ENCODE peak calls at places on chromosomes 11 and 22, in nine cellular contexts. K is HTR-8/SVneo; Y is cerebellum; M is testis; Z is colonic mucosa; I is psoas muscle; U is CD8-positive, alpha-beta memory T cell; H is EL; T is stimulated activated CD4-positive, alpha-beta T cell treated with anti-CD3 and anti-CD28 coated beads, Interleukin-1b, Interleukin-23, amount 100 ng/mL, for 24 hours. W is an unnamed sample.
A peak's percentile ranks its signal among the peaks of the same experiment; 100 is the strongest.

GRCh38 chr11:3831378-3832239 is 9.2 kb downstream of the RHOG start:
- DNase-seq in T (no peak), U (no peak), H (no peak), M (no peak), Z (no peak), I (no peak), K (no peak), Y (no peak), W (no peak)

GRCh38 chr22:40332319-40332781 is 13.9 kb upstream of the ADSL start:
- DNase-seq in U (no peak), M (no peak), Y (no peak), H (no peak), K (no peak), Z (no peak), I (no peak), T (no peak), W (no peak)

GRCh38 chr11:1853376-1854131 is 670 bp downstream of the LSP1 start:
- DNase-seq in K (no peak), U (no peak), Z (no peak), Y (no peak), T (no peak), I (no peak), M (no peak), H (no peak), W (no peak)

GRCh38 chr11:16505481-16505880 is 149.1 kb upstream of the SOX6 start:
- DNase-seq in I (no peak), Y (no peak), H (no peak), M (no peak), K (no peak), Z (no peak), U (no peak), T (no peak), W (no peak)

GRCh38 chr11:6799402-6799801 is at the start of gene OR6A2:
- DNase-seq in U (no peak), H (peak; percentile 54), Y (no peak), K (no peak), T (no peak), M (no peak), I (no peak), Z (no peak), W (no peak)

GRCh38 chr22:28514314-28514713 is 165.3 kb downstream of the TTC28 start:
- DNase-seq in U (no peak), H (no peak), Z (no peak), T (no peak), K (no peak), I (no peak), M (peak; percentile 46), Y (no peak), W (no peak)

GRCh38 chr22:38080847-38081635 is 2.9 kb downstream of the SLC16A8 start:
- DNase-seq in K (no peak), Y (peak; percentile 38), Z (peak; percentile 41), I (no peak), H (peak; percentile 39), M (peak; percentile 49), T (no peak), U (no peak), W (no peak)

GRCh38 chr22:46351131-46351735 is 15.7 kb downstream of the TRMU start:
- DNase-seq in H (no peak), I (no peak), U (no peak), K (no peak), T (no peak), M (no peak), Z (no peak), Y (no peak), W (no peak)

GRCh38 chr11:64299847-64300648 is at the start of gene CATSPERZ:
- DNase-seq in I (no peak), M (no peak), K (no peak), Y (no peak), H (no peak), T (no peak), Z (no peak), U (peak; percentile 24), W (no peak)

GRCh38 chr11:2940166-2940929 is 11.1 kb upstream of the PHLDA2 start:
- DNase-seq in Z (peak; percentile 87), M (no peak), I (peak; percentile 55), U (no peak), T (no peak), H (peak; percentile 52), K (peak; percentile 53), Y (no peak), W (no peak)

GRCh38 chr11:37525336-37525735 is 927.3 kb upstream of the RAG2 start:
- DNase-seq in K (no peak), H (peak; percentile 15), T (no peak), Z (no peak), U (no peak), I (no peak), M (no peak), Y (no peak), W (no peak)

GRCh38 chr11:6431861-6432260 is 8.9 kb downstream of the HPX start:
- DNase-seq in K (peak; percentile 83), T (no peak), Y (no peak), I (no peak), H (peak; percentile 98), M (no peak), U (no peak), Z (no peak), W (no peak)

GRCh38 chr22:44426981-44427380 is 71.1 kb downstream of the RTL6 start:
- DNase-seq in H (no peak), I (no peak), Y (no peak), M (no peak), K (no peak), U (no peak), Z (no peak), T (no peak), W (no peak)

GRCh38 chr11:84260862-84261261 is 974.7 kb upstream of the CCDC90B start:
- DNase-seq in Y (peak; percentile 2), I (no peak), H (no peak), M (no peak), Z (no peak), K (no peak), T (no peak), U (no peak), W (no peak)

GRCh38 chr11:68661697-68662603 is 22.4 kb upstream of the GAL start:
- DNase-seq in I (no peak), Y (no peak), Z (no peak), U (no peak), K (no peak), M (no peak), T (no peak), H (no peak), W (no peak)

GRCh38 chr11:25941353-25941752 is 390.6 kb upstream of the ANO3 start:
- DNase-seq in Z (no peak), U (no peak), Y (no peak), I (no peak), H (no peak), T (no peak), K (no peak), M (no peak), W (no peak)

GRCh38 chr22:30472994-30473720 is 1.3 kb upstream of the SEC14L3 start:
- DNase-seq in Y (no peak), K (no peak), M (no peak), Z (no peak), U (no peak), T (no peak), I (no peak), H (no peak), W (no peak)

GRCh38 chr22:47769652-47770051 is 1007.2 kb downstream of the TBC1D22A start:
- DNase-seq in M (no peak), Y (no peak), K (no peak), U (no peak), Z (no peak), I (no peak), H (no peak), T (no peak), W (no peak)

GRCh38 chr11:27795955-27796861 is 96.0 kb upstream of the BDNF start:
- DNase-seq in Z (peak; percentile 77), M (no peak), H (no peak), I (no peak), K (no peak), U (no peak), T (no peak), Y (no peak), W (no peak)

GRCh38 chr11:44868455-44869421 is 81.9 kb downstream of the TP53I11 start:
- DNase-seq in Y (no peak), U (no peak), K (no peak), H (no peak), Z (no peak), M (no peak), T (no peak), I (no peak), W (no peak)

GRCh38 chr11:118305726-118306125 is 1.2 kb downstream of the CD3E start:
- DNase-seq in I (no peak), Z (no peak), T (no peak), U (no peak), K (no peak), M (no peak), H (no peak), Y (no peak), W (no peak)

GRCh38 chr11:64320556-64320955 is 2.6 kb downstream of the PRDX5 start:
- DNase-seq in Z (no peak), H (no peak), Y (no peak), K (no peak), U (no peak), M (no peak), T (no peak), I (no peak), W (no peak)

GRCh38 chr11:124672531-124673215 is 866 bp downstream of the SIAE start:
- DNase-seq in Z (peak; percentile 32), U (no peak), K (no peak), T (no peak), M (no peak), Y (no peak), H (no peak), I (no peak), W (no peak)

GRCh38 chr11:10394229-10395100 is 60.6 kb upstream of the AMPD3 start:
- DNase-seq in I (no peak), Y (no peak), K (no peak), U (no peak), M (peak; percentile 70), T (no peak), H (peak; percentile 99), Z (no peak), W (no peak)